ENCODE peak calls at places on chromosomes 11 and 22, in five cellular contexts. C, A, B, R and K are unnamed samples.

GRCh38 chr11:8329961-8330361 is 66.3 kb upstream of the LMO1 start:
- DNase-seq in C (no peak), A (no peak), B (no peak), R (no peak), K (no peak)

GRCh38 chr11:130415719-130416536 is 12.5 kb downstream of the ADAMTS8 start:
- DNase-seq in C (no peak), A (no peak), B (no peak), R (no peak), K (no peak)

GRCh38 chr22:27270818-27271510 is 530.6 kb downstream of the MN1 start:
- DNase-seq in C (no peak), A (no peak), B (no peak), R (no peak), K (peak; percentile 80)

GRCh38 chr11:107619926-107620325 is 29.0 kb downstream of the ELMOD1 start:
- DNase-seq in C (no peak), A (no peak), B (peak; percentile 16), R (no peak), K (no peak)

GRCh38 chr11:27217948-27218410 is 145.0 kb downstream of the CCDC34 start:
- DNase-seq in C (no peak), A (no peak), B (peak; percentile 84), R (no peak), K (no peak)

GRCh38 chr11:131609921-131610320 is 239.5 kb downstream of the NTM start:
- DNase-seq in C (no peak), A (no peak), B (no peak), R (no peak), K (no peak)

GRCh38 chr11:18384157-18384641 is 10.2 kb upstream of the LDHA start:
- DNase-seq in C (peak; percentile 27), A (peak; percentile 60), B (peak; percentile 92), R (peak; percentile 71), K (peak; percentile 80)

GRCh38 chr11:104795511-104796213 is 102.6 kb downstream of the CASP12 start:
- DNase-seq in C (no peak), A (no peak), B (no peak), R (no peak), K (no peak)

GRCh38 chr11:100739636-100740035 is 52.5 kb downstream of the ARHGAP42 start:
- DNase-seq in C (no peak), A (no peak), B (peak; percentile 98), R (peak; percentile 85), K (no peak)

GRCh38 chr11:118200901-118201680 is 23.7 kb downstream of the JAML start:
- DNase-seq in C (no peak), A (no peak), B (no peak), R (no peak), K (no peak)

GRCh38 chr11:57458410-57459111 is 1.8 kb upstream of the RTN4RL2 start:
- DNase-seq in C (peak; percentile 65), A (no peak), B (no peak), R (peak; percentile 54), K (no peak)

GRCh38 chr11:113555071-113555739 is 80.0 kb upstream of the DRD2 start:
- DNase-seq in C (no peak), A (no peak), B (no peak), R (no peak), K (no peak)

GRCh38 chr11:1233351-1234053 is 10.6 kb downstream of the MUC5B start:
- DNase-seq in C (peak; percentile 26), A (no peak), B (no peak), R (no peak), K (peak; percentile 36)

GRCh38 chr22:47618611-47619010 is 856.2 kb downstream of the TBC1D22A start:
- DNase-seq in C (no peak), A (no peak), B (no peak), R (no peak), K (peak; percentile 56)

GRCh38 chr11:75249704-75250103 is 9.1 kb downstream of the TPBGL start:
- DNase-seq in C (no peak), A (peak; percentile 5), B (no peak), R (no peak), K (peak; percentile 27)

GRCh38 chr22:37581534-37581933 is 1.6 kb upstream of the LGALS2 start:
- DNase-seq in C (no peak), A (peak; percentile 71), B (no peak), R (no peak), K (no peak)

GRCh38 chr11:61158691-61159381 is 2.4 kb downstream of the VPS37C start:
- DNase-seq in C (no peak), A (no peak), B (peak; percentile 88), R (no peak), K (no peak)

GRCh38 chr11:127002669-127003259 is 2.2 kb upstream of the KIRREL3 start:
- DNase-seq in C (no peak), A (no peak), B (no peak), R (no peak), K (no peak)

GRCh38 chr11:13091804-13092203 is 82.7 kb downstream of the RASSF10 start:
- DNase-seq in C (no peak), A (no peak), B (no peak), R (no peak), K (no peak)

GRCh38 chr11:115168229-115168671 is 336.0 kb downstream of the CADM1 start:
- DNase-seq in C (no peak), A (no peak), B (peak; percentile 16), R (no peak), K (no peak)

GRCh38 chr11:36467913-36468312 is 42.2 kb downstream of the TRAF6 start:
- DNase-seq in C (no peak), A (no peak), B (no peak), R (no peak), K (no peak)

GRCh38 chr11:70707821-70708220 is 309.5 kb downstream of the CTTN start:
- DNase-seq in C (no peak), A (no peak), B (no peak), R (no peak), K (no peak)

GRCh38 chr22:48968201-48968959 is 859.3 kb downstream of the BRD1 start:
- DNase-seq in C (peak; percentile 69), A (no peak), B (no peak), R (no peak), K (peak; percentile 58)

GRCh38 chr11:114496915-114497314 is 57.6 kb downstream of the REXO2 start:
- DNase-seq in C (no peak), A (no peak), B (no peak), R (no peak), K (no peak)

GRCh38 chr22:47105085-47105484 is 342.6 kb downstream of the TBC1D22A start:
- DNase-seq in C (no peak), A (no peak), B (no peak), R (no peak), K (no peak)

GRCh38 chr11:64021742-64022067 is 14.0 kb upstream of the FLRT1 start:
- DNase-seq in C (no peak), A (no peak), B (no peak), R (no peak), K (no peak)

GRCh38 chr11:73553266-73553665 is 44.6 kb downstream of the FAM168A start:
- DNase-seq in C (no peak), A (no peak), B (no peak), R (no peak), K (no peak)

GRCh38 chr11:1469911-1470680 is 16.5 kb downstream of the MOB2 start:
- DNase-seq in C (no peak), A (no peak), B (no peak), R (no peak), K (no peak)

GRCh38 chr11:125315088-125315740 is 150.7 kb downstream of the PKNOX2 start:
- DNase-seq in C (no peak), A (no peak), B (peak; percentile 12), R (no peak), K (peak; percentile 76)

GRCh38 chr11:126544311-126545056 is 189.0 kb downstream of the ST3GAL4 start:
- DNase-seq in C (peak; percentile 80), A (no peak), B (peak; percentile 33), R (peak; percentile 28), K (no peak)

GRCh38 chr11:34564807-34565241 is 51.2 kb upstream of the ELF5 start:
- DNase-seq in C (no peak), A (no peak), B (no peak), R (no peak), K (no peak)

GRCh38 chr11:74057251-74058151 is 48.6 kb upstream of the UCP3 start:
- DNase-seq in C (no peak), A (no peak), B (peak; percentile 94), R (peak; percentile 28), K (no peak)

GRCh38 chr11:118938491-118939411 is 13.0 kb upstream of the BCL9L start:
- DNase-seq in C (peak; percentile 3), A (peak; percentile 81), B (peak; percentile 75), R (no peak), K (no peak)

GRCh38 chr11:114132427-114132826 is 72.9 kb downstream of the ZBTB16 start:
- DNase-seq in C (no peak), A (no peak), B (no peak), R (no peak), K (no peak)

GRCh38 chr22:27866136-27867091 is 52.6 kb downstream of the PITPNB start:
- DNase-seq in C (no peak), A (no peak), B (peak; percentile 96), R (peak; percentile 33), K (no peak)

GRCh38 chr11:8720868-8721739 is 38.5 kb downstream of the RPL27A start:
- DNase-seq in C (peak; percentile 53), A (no peak), B (no peak), R (no peak), K (no peak)

GRCh38 chr22:30408388-30409101 is 11.7 kb downstream of the SEC14L2 start:
- DNase-seq in C (no peak), A (no peak), B (peak; percentile 69), R (no peak), K (no peak)

GRCh38 chr11:17570034-17570433 is 23.0 kb downstream of the OTOG start:
- DNase-seq in C (no peak), A (no peak), B (no peak), R (no peak), K (no peak)